ENCODE peak calls at places on chromosomes 11 and 22, in four cellular contexts. One of them, this sample, is unnamed.

GRCh38 chr22:40485813-40486610 is 115.6 kb downstream of the SGSM3 start:
- DNase-seq in H1: no peak
- DNase-seq in HepG2: no peak
- DNase-seq in K562: no peak
- DNase-seq in this sample: no peak

GRCh38 chr11:114291847-114292680 is 4.1 kb upstream of the NNMT start:
- DNase-seq in HepG2: no peak
- DNase-seq in H1: no peak
- DNase-seq in K562: no peak
- DNase-seq in this sample: no peak

GRCh38 chr22:22770280-22770871 is 117.2 kb upstream of the IGLL5 start:
- DNase-seq in K562: peak
- DNase-seq in HepG2: peak
- DNase-seq in H1: peak
- DNase-seq in this sample: peak

GRCh38 chr11:36264011-36264410 is 25.2 kb downstream of the COMMD9 start:
- DNase-seq in H1: no peak
- DNase-seq in HepG2: no peak
- DNase-seq in K562: no peak
- DNase-seq in this sample: no peak

GRCh38 chr11:122696662-122697061 is 41.1 kb downstream of the UBASH3B start:
- DNase-seq in H1: no peak
- DNase-seq in HepG2: no peak
- DNase-seq in K562: peak
- DNase-seq in this sample: no peak

GRCh38 chr11:113839842-113840241 is 35.5 kb downstream of the USP28 start:
- DNase-seq in K562: no peak
- DNase-seq in H1: no peak
- DNase-seq in HepG2: no peak
- DNase-seq in this sample: no peak

GRCh38 chr11:133982901-133983300 is 26.1 kb upstream of the IGSF9B start:
- DNase-seq in K562: no peak
- DNase-seq in HepG2: no peak
- DNase-seq in H1: no peak
- DNase-seq in this sample: no peak

GRCh38 chr11:112280268-112281126 is 19.8 kb upstream of the PLET1 start:
- DNase-seq in HepG2: peak
- DNase-seq in K562: peak
- DNase-seq in H1: peak
- DNase-seq in this sample: peak

GRCh38 chr22:37282385-37282677 is at the start of gene CYTH4:
- DNase-seq in K562: peak
- DNase-seq in H1: no peak
- DNase-seq in HepG2: no peak
- DNase-seq in this sample: no peak

GRCh38 chr11:121575250-121575962 is 122.6 kb upstream of the SORL1-AS1 start:
- DNase-seq in HepG2: no peak
- DNase-seq in K562: no peak
- DNase-seq in H1: no peak
- DNase-seq in this sample: no peak

GRCh38 chr11:119742263-119742861 is 13.4 kb upstream of the NECTIN1 start:
- DNase-seq in K562: no peak
- DNase-seq in HepG2: no peak
- DNase-seq in H1: peak
- DNase-seq in this sample: peak

GRCh38 chr11:74057251-74058151 is 48.6 kb upstream of the UCP3 start:
- DNase-seq in HepG2: peak
- DNase-seq in H1: no peak
- DNase-seq in K562: peak
- DNase-seq in this sample: no peak

GRCh38 chr11:34552270-34552669 is 38.7 kb upstream of the ELF5 start:
- DNase-seq in HepG2: no peak
- DNase-seq in H1: no peak
- DNase-seq in K562: no peak
- DNase-seq in this sample: no peak

GRCh38 chr11:73566977-73567755 is 30.7 kb downstream of the FAM168A start:
- DNase-seq in K562: peak
- DNase-seq in HepG2: no peak
- DNase-seq in H1: no peak
- DNase-seq in this sample: no peak

GRCh38 chr11:64742087-64742939 is 1.6 kb downstream of the RASGRP2 start:
- DNase-seq in H1: peak
- DNase-seq in HepG2: no peak
- DNase-seq in K562: peak
- DNase-seq in this sample: peak

GRCh38 chr11:35305670-35306382 is 113.5 kb downstream of the SLC1A2 start:
- DNase-seq in H1: peak
- DNase-seq in K562: peak
- DNase-seq in HepG2: peak
- DNase-seq in this sample: peak

GRCh38 chr11:11620966-11621880 is 582 bp downstream of the GALNT18 start:
- DNase-seq in HepG2: no peak
- DNase-seq in H1: no peak
- DNase-seq in K562: no peak
- DNase-seq in this sample: no peak

GRCh38 chr11:36622431-36623136 is 24.5 kb upstream of the RAG2 start:
- DNase-seq in HepG2: peak
- DNase-seq in K562: peak
- DNase-seq in H1: no peak
- DNase-seq in this sample: no peak

GRCh38 chr11:66856496-66857233 is at the start of gene LRFN4:
- DNase-seq in HepG2: no peak
- DNase-seq in K562: peak
- DNase-seq in H1: no peak
- DNase-seq in this sample: peak

GRCh38 chr22:44449061-44449682 is 48.9 kb downstream of the RTL6 start:
- DNase-seq in K562: peak
- DNase-seq in H1: no peak
- DNase-seq in HepG2: no peak
- DNase-seq in this sample: no peak

GRCh38 chr11:57321996-57322880 is 2.5 kb downstream of the TNKS1BP1 start:
- DNase-seq in HepG2: peak
- DNase-seq in H1: peak
- DNase-seq in K562: peak
- DNase-seq in this sample: peak

GRCh38 chr22:46011627-46012181 is 34.7 kb upstream of the WNT7B start:
- DNase-seq in K562: no peak
- DNase-seq in HepG2: no peak
- DNase-seq in H1: no peak
- DNase-seq in this sample: no peak

GRCh38 chr11:126318642-126319373 is 14.9 kb downstream of the DCPS start:
- DNase-seq in K562: no peak
- DNase-seq in H1: no peak
- DNase-seq in HepG2: no peak
- DNase-seq in this sample: no peak

GRCh38 chr22:50670914-50671538 is 1.6 kb upstream of the SHANK3 start:
- DNase-seq in HepG2: no peak
- DNase-seq in K562: no peak
- DNase-seq in H1: no peak
- DNase-seq in this sample: no peak

GRCh38 chr11:117232911-117233409 is 489 bp downstream of the RNF214 start:
- DNase-seq in K562: peak
- DNase-seq in HepG2: no peak
- DNase-seq in H1: peak
- DNase-seq in this sample: peak

GRCh38 chr11:100563541-100564280 is 123.4 kb upstream of the ARHGAP42 start:
- DNase-seq in K562: no peak
- DNase-seq in H1: no peak
- DNase-seq in HepG2: no peak
- DNase-seq in this sample: no peak

GRCh38 chr11:61026121-61027031 is 54.9 kb downstream of the CD6 start:
- DNase-seq in K562: no peak
- DNase-seq in H1: no peak
- DNase-seq in HepG2: no peak
- DNase-seq in this sample: no peak

GRCh38 chr22:27784099-27784446 is 17.5 kb downstream of the MN1 start:
- DNase-seq in K562: no peak
- DNase-seq in HepG2: no peak
- DNase-seq in H1: no peak
- DNase-seq in this sample: no peak

GRCh38 chr11:114440121-114440860 is 1.0 kb downstream of the REXO2 start:
- DNase-seq in H1: no peak
- DNase-seq in K562: no peak
- DNase-seq in HepG2: peak
- DNase-seq in this sample: no peak

GRCh38 chr11:36478700-36479329 is 31.3 kb downstream of the TRAF6 start:
- DNase-seq in H1: no peak
- DNase-seq in K562: peak
- DNase-seq in HepG2: peak
- DNase-seq in this sample: no peak

GRCh38 chr11:18780329-18780728 is 11.3 kb downstream of the PTPN5 start:
- DNase-seq in K562: no peak
- DNase-seq in H1: no peak
- DNase-seq in HepG2: no peak
- DNase-seq in this sample: no peak

GRCh38 chr11:18790820-18791174 is 801 bp downstream of the PTPN5 start:
- DNase-seq in H1: no peak
- DNase-seq in K562: no peak
- DNase-seq in HepG2: no peak
- DNase-seq in this sample: no peak

GRCh38 chr11:18780896-18781295 is 10.7 kb downstream of the PTPN5 start:
- DNase-seq in H1: no peak
- DNase-seq in HepG2: no peak
- DNase-seq in K562: no peak
- DNase-seq in this sample: no peak

GRCh38 chr11:18789942-18790341 is 1.7 kb downstream of the PTPN5 start:
- DNase-seq in K562: no peak
- DNase-seq in H1: no peak
- DNase-seq in HepG2: no peak
- DNase-seq in this sample: no peak

DNA sequence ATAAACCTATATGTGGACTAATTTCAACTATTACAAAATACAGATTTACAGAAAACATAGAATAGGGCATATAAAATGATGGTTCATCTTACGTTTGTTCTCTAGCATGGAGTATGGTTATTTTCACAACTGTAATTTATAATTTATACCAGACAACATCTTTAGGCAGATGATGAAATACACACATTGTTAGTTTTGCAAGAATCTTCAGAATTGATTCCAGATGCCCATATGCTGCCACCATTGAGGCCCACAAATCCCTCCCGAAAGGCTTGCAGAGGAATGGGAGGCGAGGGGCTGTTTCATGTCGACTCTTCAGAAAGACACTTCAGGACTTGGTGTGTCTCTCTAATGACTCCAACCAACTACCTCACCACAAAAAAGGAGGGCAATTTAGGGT is 6.2 kb downstream of the PTPN5 start:
- DNase-seq in HepG2: no peak
- DNase-seq in K562: no peak
- DNase-seq in H1: no peak
- DNase-seq in this sample: no peak
- TF ChIP-seq ATF3 in HepG2: no peak
- TF ChIP-seq ATF3 in K562: no peak
- TF ChIP-seq ATF3 in H1: no peak
- TF ChIP-seq ATF3 in this sample: no peak

GRCh38 chr11:93063101-93063500 is 93.7 kb downstream of the MTNR1B start:
- DNase-seq in K562: no peak
- DNase-seq in HepG2: no peak
- DNase-seq in H1: no peak
- DNase-seq in this sample: no peak
- TF ChIP-seq JUN in K562: no peak
- TF ChIP-seq JUN in HepG2: no peak
- TF ChIP-seq JUN in H1: no peak
- TF ChIP-seq JUN in this sample: no peak

GRCh38 chr11:3086114-3086513 is 28.9 kb upstream of the CARS1 start:
- DNase-seq in K562: no peak
- DNase-seq in HepG2: no peak
- DNase-seq in H1: no peak
- DNase-seq in this sample: no peak
- TF ChIP-seq ATF3 in K562: no peak
- TF ChIP-seq ATF3 in HepG2: no peak
- TF ChIP-seq ATF3 in H1: no peak
- TF ChIP-seq ATF3 in this sample: no peak

GRCh38 chr11:44711113-44711512 is 15.6 kb upstream of the TSPAN18 start:
- DNase-seq in H1: peak
- DNase-seq in HepG2: no peak
- DNase-seq in K562: no peak
- DNase-seq in this sample: peak

GRCh38 chr11:44709966-44710365 is 16.8 kb upstream of the TSPAN18 start:
- DNase-seq in HepG2: no peak
- DNase-seq in H1: no peak
- DNase-seq in K562: no peak
- DNase-seq in this sample: no peak

GRCh38 chr11:44708063-44708462 is 18.7 kb upstream of the TSPAN18 start:
- DNase-seq in HepG2: no peak
- DNase-seq in K562: no peak
- DNase-seq in H1: no peak
- DNase-seq in this sample: no peak

GRCh38 chr11:44708523-44709280 is 18.1 kb upstream of the TSPAN18 start:
- DNase-seq in H1: no peak
- DNase-seq in K562: no peak
- DNase-seq in HepG2: no peak
- DNase-seq in this sample: no peak

GRCh38 chr11:44709281-44709562 is 17.5 kb upstream of the TSPAN18 start:
- DNase-seq in HepG2: peak
- DNase-seq in H1: no peak
- DNase-seq in K562: no peak
- DNase-seq in this sample: no peak
- TF ChIP-seq JUN in HepG2: no peak
- TF ChIP-seq JUN in H1: no peak
- TF ChIP-seq JUN in K562: no peak
- TF ChIP-seq JUN in this sample: no peak

DNA sequence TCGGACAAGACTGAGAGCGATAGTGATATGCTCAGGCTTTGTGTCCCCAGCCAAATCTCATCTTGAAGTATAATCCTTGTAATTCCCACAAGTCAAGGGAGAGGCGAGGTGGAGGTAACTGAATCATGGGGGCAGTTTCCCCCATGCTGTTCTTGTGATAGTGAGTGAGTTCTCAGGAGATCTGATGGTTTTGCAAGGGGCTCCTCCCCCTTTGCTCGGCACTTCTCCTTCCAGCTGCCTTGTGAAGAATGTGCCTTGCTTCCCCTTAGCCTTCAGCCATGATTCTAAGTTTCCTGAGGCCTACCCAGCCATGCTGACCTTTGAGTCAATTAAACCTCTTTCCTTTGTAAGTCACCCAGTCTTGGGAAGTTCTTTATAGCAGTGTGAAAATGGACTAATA is 7.5 kb upstream of the FOLR2 start:
- DNase-seq in K562: no peak
- DNase-seq in HepG2: no peak
- DNase-seq in H1: no peak
- DNase-seq in this sample: no peak
- TF ChIP-seq ATF3 in K562: no peak
- TF ChIP-seq ATF3 in HepG2: no peak
- TF ChIP-seq ATF3 in H1: no peak
- TF ChIP-seq ATF3 in this sample: no peak

This sample was measured in WTC11.